ENCODE peak calls at places on chromosomes 12 and 14, in eight cellular contexts. N is uterus, H is right atrium auricular region, K is fibroblast of lung, D is HL-60, E is A673, G is PC-3, C is BJ. W is an unnamed sample.

GRCh38 chr12:112584266-112584722 is 165.5 kb downstream of the PTPN11 start:
- DNase-seq in D (no peak), E (peak), G (peak), K (no peak), H (no peak), N (no peak), C (no peak), W (no peak)

GRCh38 chr14:56219666-56220413 is 101.6 kb downstream of the PELI2 start:
- DNase-seq in N (no peak), D (no peak), K (no peak), C (no peak), E (no peak), G (no peak), H (no peak), W (no peak)

GRCh38 chr14:102969901-102970300 is 47.4 kb downstream of the AMN start:
- DNase-seq in N (no peak), D (no peak), G (no peak), C (no peak), H (no peak), K (no peak), E (no peak), W (no peak)

GRCh38 chr14:59075503-59075902 is 113.0 kb upstream of the DAAM1 start:
- DNase-seq in K (no peak), N (no peak), H (no peak), C (no peak), E (no peak), G (no peak), D (no peak), W (no peak)

GRCh38 chr14:91732859-91733477 is 1.1 kb upstream of the CATSPERB start:
- DNase-seq in G (peak), E (no peak), D (no peak), K (no peak), N (no peak), C (peak), H (no peak), W (no peak)

GRCh38 chr12:69620921-69621320 is 10.2 kb upstream of the LRRC10 start:
- DNase-seq in E (no peak), N (no peak), G (no peak), D (no peak), H (no peak), K (no peak), C (no peak), W (no peak)

GRCh38 chr14:99260652-99261551 is 11.1 kb downstream of the BCL11B start:
- DNase-seq in H (no peak), N (no peak), K (no peak), E (no peak), D (no peak), C (no peak), G (no peak), W (no peak)

GRCh38 chr12:92034858-92035401 is 110.7 kb downstream of the BTG1 start:
- DNase-seq in C (no peak), G (peak), H (no peak), N (peak), K (peak), E (peak), D (no peak), W (no peak)

GRCh38 chr14:52307870-52308269 is 6.2 kb upstream of the PTGER2 start:
- DNase-seq in E (no peak), D (no peak), C (no peak), H (no peak), N (no peak), K (peak), G (no peak), W (no peak)

GRCh38 chr14:100696590-100696989 is 30.1 kb upstream of the DLK1 start:
- DNase-seq in K (no peak), H (no peak), D (no peak), G (no peak), E (no peak), N (no peak), C (no peak), W (no peak)

GRCh38 chr14:53896773-53897172 is 59.9 kb downstream of the BMP4 start:
- DNase-seq in C (peak), G (no peak), E (no peak), N (no peak), K (no peak), D (no peak), H (no peak), W (no peak)

GRCh38 chr12:104565606-104566243 is 109.0 kb downstream of the CHST11 start:
- DNase-seq in K (peak), H (no peak), N (no peak), D (no peak), G (no peak), E (no peak), C (peak), W (peak)

GRCh38 chr12:14635776-14636175 is 60.6 kb downstream of the GUCY2C start:
- DNase-seq in G (no peak), H (no peak), D (no peak), E (no peak), N (no peak), K (peak), C (no peak), W (no peak)

GRCh38 chr14:99718031-99718810 is 34.1 kb downstream of the CYP46A1 start:
- DNase-seq in C (no peak), G (no peak), N (no peak), K (no peak), D (no peak), H (peak), E (peak), W (no peak)

GRCh38 chr12:108191938-108192337 is 62.9 kb downstream of the WSCD2 start:
- DNase-seq in H (no peak), D (no peak), N (no peak), G (no peak), K (no peak), C (no peak), E (no peak), W (no peak)

GRCh38 chr14:34912966-34913365 is 37.8 kb upstream of the BAZ1A start:
- DNase-seq in H (no peak), E (no peak), D (no peak), N (no peak), G (no peak), K (no peak), C (no peak), W (no peak)

GRCh38 chr12:56838602-56839488 is 75.7 kb downstream of the HSD17B6 start:
- DNase-seq in E (no peak), N (no peak), C (no peak), K (peak), H (no peak), D (no peak), G (peak), W (no peak)

GRCh38 chr12:98146043-98146442 is 369.3 kb upstream of the TMPO start:
- DNase-seq in K (no peak), C (no peak), D (no peak), E (no peak), H (no peak), G (no peak), N (no peak), W (no peak)

GRCh38 chr14:90355540-90356518 is 24.1 kb upstream of the NRDE2 start:
- DNase-seq in K (no peak), D (no peak), H (no peak), N (no peak), G (no peak), C (no peak), E (no peak), W (no peak)

GRCh38 chr12:111773801-111774551 is 7.2 kb downstream of the ALDH2 start:
- DNase-seq in H (peak), K (peak), G (no peak), D (no peak), C (peak), E (no peak), N (peak), W (peak)

GRCh38 chr14:31763041-31763440 is 201.8 kb downstream of the NUBPL start:
- DNase-seq in E (no peak), N (no peak), G (no peak), D (no peak), C (no peak), K (no peak), H (no peak), W (no peak)

GRCh38 chr12:90621927-90622326 is 333.0 kb downstream of the CCER1 start:
- DNase-seq in C (no peak), K (peak), H (no peak), D (no peak), G (peak), N (no peak), E (no peak), W (peak)

GRCh38 chr12:24499151-24500146 is 449.5 kb downstream of the BCAT1 start:
- DNase-seq in D (no peak), C (peak), N (no peak), K (peak), E (peak), G (no peak), H (no peak), W (peak)

GRCh38 chr12:107564946-107565345 is 120.7 kb upstream of the PWP1 start:
- DNase-seq in G (peak), H (no peak), K (peak), D (no peak), N (no peak), E (peak), C (no peak), W (no peak)

GRCh38 chr14:71582705-71583104 is 349.5 kb upstream of the RGS6 start:
- DNase-seq in H (no peak), D (no peak), G (no peak), C (no peak), K (peak), E (peak), N (no peak), W (peak)

GRCh38 chr14:21454843-21455550 is 926 bp downstream of the CHD8 start:
- DNase-seq in G (no peak), K (no peak), E (no peak), C (no peak), D (no peak), N (no peak), H (no peak), W (no peak)

GRCh38 chr14:66085224-66085623 is 400.9 kb upstream of the CCDC196 start:
- DNase-seq in N (no peak), C (no peak), G (no peak), E (no peak), H (no peak), K (no peak), D (no peak), W (no peak)
- H3K4me3 ChIP-seq in N (no peak), C (no peak), G (no peak), E (no peak), H (no peak), K (no peak), D (no peak), W (no peak)

GRCh38 chr12:55705802-55706402 is 1.8 kb downstream of the ITGA7 start:
- DNase-seq in K (no peak), N (no peak), E (no peak), G (no peak), D (no peak), H (no peak), C (no peak), W (no peak)
- TF ChIP-seq CTCF in K (peak), N (peak), E (peak), G (peak), D (peak), H (peak), C (peak), W (peak)

GRCh38 chr14:105858676-105859025 is 332.3 kb downstream of the TMEM121 start:
- DNase-seq in G (no peak), E (no peak), H (no peak), K (no peak), D (no peak), N (peak), C (no peak), W (no peak)
- H3K4me3 ChIP-seq in G (no peak), E (no peak), H (no peak), K (no peak), D (no peak), N (no peak), C (no peak), W (no peak)

DNA sequence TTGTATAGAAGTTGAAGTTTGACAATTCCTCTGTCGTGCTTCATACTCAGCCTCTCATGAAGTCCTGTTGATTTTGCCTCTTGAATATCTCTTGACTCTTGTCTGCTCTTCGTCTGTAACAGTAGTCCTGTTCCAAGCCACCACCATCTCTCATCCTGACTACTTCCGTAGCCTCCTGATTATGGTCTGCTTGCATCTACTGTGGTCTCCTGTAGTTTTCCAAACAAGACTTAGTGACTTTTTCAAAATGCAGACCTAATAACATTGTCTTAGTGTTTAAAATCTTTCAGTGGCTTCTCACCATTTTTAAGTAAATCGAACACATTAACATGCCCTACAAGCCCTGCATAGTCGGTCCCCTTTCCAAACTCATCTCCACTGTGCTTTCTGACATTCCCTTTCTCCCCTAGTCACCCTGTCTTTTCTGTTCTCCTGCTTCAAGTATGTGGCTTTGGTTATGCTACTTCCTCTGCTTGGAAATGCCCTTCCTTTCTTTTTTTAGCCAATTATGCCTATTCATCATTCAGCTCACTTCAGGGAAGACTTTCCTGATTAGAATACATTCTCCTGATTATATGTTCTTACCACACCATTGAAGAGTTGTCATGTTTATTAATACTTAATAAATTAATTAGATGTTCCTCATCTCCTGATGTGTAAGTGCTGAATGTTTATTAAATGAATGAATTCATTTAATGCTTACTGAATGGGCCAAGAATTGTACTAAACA is 2.0 kb downstream of the SCYL2 start:
- DNase-seq in K (peak), N (no peak), C (no peak), D (no peak), E (peak), H (no peak), G (peak), W (no peak)
- TF ChIP-seq CTCF in K (no peak), N (no peak), C (no peak), D (no peak), E (no peak), H (no peak), G (no peak), W (no peak)

DNA sequence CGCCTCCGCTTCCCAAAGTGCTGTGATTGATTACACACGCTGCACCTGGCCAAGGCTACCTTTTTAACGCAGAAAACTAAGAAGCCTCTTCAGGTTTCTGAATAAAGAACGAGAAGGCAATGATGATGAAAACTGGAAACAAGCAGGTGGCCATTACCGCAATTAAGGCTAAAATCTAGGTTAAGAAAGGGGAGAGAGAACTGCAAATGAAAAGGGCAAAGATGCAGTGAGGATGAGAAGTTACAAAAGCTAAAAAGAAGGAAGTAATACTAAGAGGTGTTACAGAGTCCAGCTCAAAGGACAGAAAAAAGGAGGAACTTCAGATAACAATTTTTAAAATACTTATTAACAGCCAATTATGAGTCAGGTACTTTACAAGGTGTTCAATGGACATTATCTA is 79.7 kb downstream of the DUSP16 start:
- DNase-seq in D (no peak), N (no peak), C (no peak), H (no peak), G (no peak), E (no peak), K (no peak), W (no peak)
- H3K4me3 ChIP-seq in D (no peak), N (no peak), C (no peak), H (no peak), G (no peak), E (no peak), K (no peak), W (no peak)

DNA sequence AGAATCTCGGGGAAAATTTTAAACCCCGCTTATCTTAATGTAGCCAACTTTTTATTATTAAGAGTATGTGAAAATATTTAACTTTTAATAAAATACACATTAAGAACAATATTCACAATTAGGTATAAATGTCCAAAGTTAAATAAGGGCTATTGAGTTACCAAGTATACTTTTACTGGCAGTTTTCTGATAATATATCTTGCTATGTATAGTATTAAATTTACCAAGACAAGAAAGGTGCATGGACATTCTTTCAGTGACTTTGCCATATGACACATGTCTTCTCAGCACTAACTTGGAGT is 115.4 kb downstream of the MON2 start:
- DNase-seq in C (no peak), K (no peak), E (no peak), H (no peak), G (no peak), D (no peak), N (no peak), W (no peak)
- TF ChIP-seq CTCF in C (no peak), K (no peak), E (no peak), H (no peak), G (peak), D (no peak), N (no peak), W (no peak)

DNA sequence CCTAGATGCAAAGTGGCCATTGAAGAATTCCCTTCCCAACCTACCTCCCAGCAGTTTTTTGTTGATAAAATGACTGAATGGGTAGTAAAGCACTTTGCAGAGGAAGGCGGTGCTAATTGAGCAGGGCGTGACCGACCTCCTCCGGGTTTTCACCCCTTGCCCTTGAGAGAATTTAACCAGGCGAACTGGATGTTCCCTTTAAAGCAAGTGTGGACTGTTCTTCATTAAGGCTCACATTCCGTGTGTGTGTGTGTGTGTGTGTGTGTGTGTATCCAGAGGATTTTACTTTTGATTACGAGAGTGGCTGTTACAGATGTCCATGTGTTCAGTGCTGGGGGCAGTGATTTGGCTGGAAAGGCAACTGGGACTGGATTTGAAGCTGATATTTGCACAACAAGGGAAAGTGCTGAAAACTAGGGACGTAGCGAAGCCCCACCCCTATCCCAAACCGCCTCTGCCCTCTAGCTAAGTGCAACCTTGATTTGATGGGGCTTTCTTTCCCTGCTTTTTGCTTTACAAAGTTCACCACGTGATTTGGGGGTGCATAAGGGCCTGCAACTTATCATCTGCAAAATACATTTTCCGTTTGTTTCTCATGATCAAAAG is 2.2 kb downstream of the TMEM132C start:
- DNase-seq in G (no peak), K (no peak), E (no peak), C (no peak), N (no peak), H (no peak), D (no peak), W (no peak)
- H3K4me3 ChIP-seq in G (no peak), K (no peak), E (no peak), C (no peak), N (peak), H (no peak), D (no peak), W (no peak)

GRCh38 chr12:130968611-130969010 is 14.9 kb downstream of the ADGRD1 start:
- DNase-seq in N (no peak), G (no peak), E (no peak), C (no peak), H (peak), K (no peak), D (no peak), W (no peak)

GRCh38 chr12:130970908-130971233 is 17.2 kb downstream of the ADGRD1 start:
- DNase-seq in G (no peak), E (no peak), N (no peak), C (no peak), D (no peak), H (peak), K (no peak), W (no peak)

GRCh38 chr12:130967631-130968030 is 13.9 kb downstream of the ADGRD1 start:
- DNase-seq in G (no peak), K (no peak), D (no peak), E (no peak), H (peak), C (no peak), N (no peak), W (no peak)

GRCh38 chr12:130970165-130970907 is 16.6 kb downstream of the ADGRD1 start:
- DNase-seq in N (no peak), E (no peak), D (no peak), K (no peak), H (peak), C (no peak), G (no peak), W (no peak)

DNA sequence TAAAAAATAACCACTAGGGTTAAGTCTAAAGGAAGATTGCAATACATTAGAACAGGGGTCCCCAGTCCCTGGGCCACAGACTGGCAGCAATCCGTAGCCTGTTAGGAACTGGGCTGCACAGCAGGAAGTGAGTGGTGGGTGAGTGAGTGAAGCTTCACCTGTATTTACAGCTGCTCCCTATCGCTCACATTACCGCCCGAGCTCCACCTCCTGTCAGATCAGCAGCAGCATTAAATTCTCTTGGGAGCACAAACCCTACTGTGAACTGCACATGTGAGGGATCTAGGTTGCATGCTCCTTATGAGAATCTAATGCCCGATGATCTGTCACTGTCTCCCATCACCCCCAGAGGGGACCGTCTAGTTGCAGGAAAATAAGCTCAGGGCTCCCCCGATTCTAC is 15.5 kb downstream of the ADGRD1 start:
- DNase-seq in N (no peak), G (no peak), E (no peak), K (no peak), D (no peak), H (no peak), C (no peak), W (no peak)
- TF ChIP-seq CTCF in N (no peak), G (no peak), E (no peak), K (no peak), D (no peak), H (no peak), C (no peak), W (no peak)

W was measured in AG04449.